ENCODE peak calls at places on chromosomes 11 and 22, in five cellular contexts. G is SK-N-SH, X is K562, H is HepG2, F is GM12878. A is an unnamed sample.

GRCh38 chr11:79708319-79708928 is 267.6 kb upstream of the TENM4 start:
- DNase-seq in F (peak), X (no peak), H (peak), G (peak), A (no peak)

GRCh38 chr22:49239264-49240015 is 588.2 kb downstream of the BRD1 start:
- DNase-seq in X (no peak), H (no peak), G (no peak), F (no peak), A (peak)

GRCh38 chr11:110089617-110090282 is 3.4 kb upstream of the ZC3H12C start:
- DNase-seq in F (no peak), H (no peak), X (no peak), G (no peak), A (no peak)

GRCh38 chr22:24752091-24752623 is 22.4 kb downstream of the PIWIL3 start:
- DNase-seq in G (no peak), H (no peak), X (no peak), F (no peak), A (no peak)

GRCh38 chr22:20117656-20118571 is 888 bp upstream of the TRMT2A start:
- DNase-seq in F (no peak), X (peak), H (no peak), G (no peak), A (no peak)

GRCh38 chr11:117457031-117457785 is 129.6 kb downstream of the CEP164 start:
- DNase-seq in H (no peak), F (no peak), X (no peak), G (no peak), A (no peak)

GRCh38 chr11:113555071-113555739 is 80.0 kb upstream of the DRD2 start:
- DNase-seq in H (no peak), X (peak), G (no peak), F (no peak), A (no peak)

GRCh38 chr11:58330861-58331260 is 28.0 kb downstream of the OR5B17 start:
- DNase-seq in G (no peak), F (no peak), H (no peak), X (no peak), A (no peak)

GRCh38 chr11:101169944-101170343 is 40.3 kb upstream of the PGR start:
- DNase-seq in F (no peak), H (no peak), G (no peak), X (no peak), A (no peak)

GRCh38 chr11:78830277-78830676 is 255.6 kb upstream of the NARS2 start:
- DNase-seq in F (no peak), X (no peak), G (no peak), H (no peak), A (no peak)

GRCh38 chr11:14519692-14520085 is 497 bp downstream of the PSMA1 start:
- DNase-seq in G (no peak), H (no peak), F (peak), X (no peak), A (no peak)

GRCh38 chr11:85889676-85890579 is 34.7 kb downstream of the CCDC83 start:
- DNase-seq in G (no peak), H (peak), X (no peak), F (no peak), A (no peak)
- TF ChIP-seq TAF1 in G (peak), H (no peak), X (no peak), F (no peak), A (no peak)

GRCh38 chr11:34029176-34029575 is 22.4 kb upstream of the CAPRIN1 start:
- DNase-seq in X (no peak), G (no peak), H (no peak), F (no peak), A (no peak)
- TF ChIP-seq RAD21 in X (no peak), G (no peak), H (no peak), F (no peak), A (no peak)

GRCh38 chr11:119375629-119376196 is 5.8 kb downstream of the USP2 start:
- DNase-seq in X (peak), G (peak), H (peak), F (no peak), A (peak)
- TF ChIP-seq TAF1 in X (no peak), G (no peak), H (no peak), F (no peak), A (no peak)

DNA sequence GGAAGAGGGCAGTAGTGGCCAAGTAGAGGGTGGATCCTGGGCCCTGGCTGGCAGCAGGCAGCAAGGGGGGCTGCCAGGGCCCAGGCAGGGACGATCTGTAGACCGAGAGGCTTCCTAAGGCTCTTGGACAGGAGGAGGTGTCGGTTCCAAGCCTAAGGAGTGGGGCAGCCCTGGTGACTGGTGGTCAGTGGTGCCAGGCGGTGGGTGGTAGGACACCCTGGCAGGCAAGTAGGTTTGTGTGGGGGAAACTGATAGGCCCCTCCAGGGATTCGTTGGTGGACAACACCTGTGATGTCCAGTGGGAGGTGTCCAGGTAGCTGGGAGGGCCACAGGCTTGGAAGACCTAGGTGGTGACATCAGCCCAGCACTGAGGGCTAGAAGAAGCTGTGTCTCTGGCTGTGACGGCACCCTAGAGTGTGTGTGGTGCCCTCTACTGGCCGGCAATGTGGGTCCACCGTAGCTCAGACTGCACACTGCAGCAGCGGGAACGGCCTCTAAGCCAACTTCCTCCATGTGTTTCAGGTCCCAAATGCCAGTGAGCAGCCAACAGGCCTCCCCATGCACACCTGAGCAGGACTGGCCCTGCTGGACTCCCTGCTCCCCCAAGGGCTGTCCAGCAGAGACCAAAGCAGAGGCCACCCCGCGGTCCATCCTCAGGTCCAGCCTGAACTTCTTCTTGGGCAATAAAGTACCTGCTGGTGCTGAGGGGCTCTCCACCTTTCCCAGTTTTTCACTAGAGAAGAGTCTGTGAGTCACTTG is 9.4 kb upstream of the SAMM50 start:
- DNase-seq in H (peak), G (peak), F (no peak), X (peak), A (no peak)
- TF ChIP-seq RAD21 in H (peak), G (peak), F (peak), X (peak), A (peak)

GRCh38 chr11:66859686-66860448 is 3.0 kb downstream of the LRFN4 start:
- DNase-seq in X (peak), F (no peak), G (no peak), H (no peak), A (no peak)

GRCh38 chr11:66858939-66859685 is 2.2 kb downstream of the LRFN4 start:
- DNase-seq in F (no peak), G (no peak), X (no peak), H (no peak), A (no peak)

GRCh38 chr11:66861051-66861773 is 4.3 kb downstream of the LRFN4 start:
- DNase-seq in X (no peak), H (no peak), F (no peak), G (no peak), A (no peak)

GRCh38 chr11:66861774-66862558 is 5.1 kb downstream of the LRFN4 start:
- DNase-seq in H (no peak), G (no peak), X (no peak), F (no peak), A (no peak)

DNA sequence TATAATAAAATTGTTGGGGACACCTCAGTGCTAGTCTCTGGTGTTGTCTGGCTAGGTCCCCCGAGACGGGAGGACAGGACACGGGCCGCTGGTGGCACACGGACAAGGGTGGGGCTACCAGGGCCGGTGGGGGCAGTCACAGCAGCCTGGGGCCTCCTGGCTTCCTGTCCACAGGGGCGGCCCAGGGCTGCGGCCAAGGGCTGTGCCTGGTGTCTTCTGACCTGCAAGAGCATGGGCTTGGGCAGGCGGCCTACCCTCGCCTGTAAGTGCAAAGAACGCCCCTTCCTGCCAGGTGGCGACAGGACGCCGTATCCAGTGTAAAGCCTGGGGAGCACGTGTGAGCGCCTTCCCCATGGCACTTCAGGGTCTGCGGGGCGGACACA is 3.6 kb downstream of the LRFN4 start:
- DNase-seq in H (no peak), G (no peak), X (no peak), F (no peak), A (no peak)
- TF ChIP-seq TAF1 in H (no peak), G (no peak), X (no peak), F (no peak), A (no peak)